ENCODE peak calls at places on chromosomes 13 and 19, in ten cellular contexts. One of them, this sample, is unnamed. For H3K27me3, the result is how much of the 10 kb centered on the place peaks cover.

GRCh38 chr13:36920612-36921185 is 661 bp upstream of the SMAD9 start:
- DNase-seq in tibial nerve: no peak
- DNase-seq in lung: no peak
- DNase-seq in transverse colon: no peak
- DNase-seq in brain microvascular endothelial cell: no peak
- DNase-seq in foreskin keratinocyte: no peak
- DNase-seq in fibroblast of lung: peak
- DNase-seq in PC-9: no peak
- DNase-seq in pancreas: no peak
- DNase-seq in tibial artery: no peak
- DNase-seq in this sample: no peak

GRCh38 chr13:67440240-67440639 is 210.1 kb upstream of the PCDH9 start:
- DNase-seq in tibial nerve: no peak
- DNase-seq in lung: no peak
- DNase-seq in transverse colon: no peak
- DNase-seq in brain microvascular endothelial cell: no peak
- DNase-seq in foreskin keratinocyte: no peak
- DNase-seq in fibroblast of lung: no peak
- DNase-seq in PC-9: no peak
- DNase-seq in pancreas: no peak
- DNase-seq in tibial artery: no peak
- DNase-seq in this sample: no peak

GRCh38 chr13:28475916-28476725 is 18.8 kb downstream of the FLT1 start:
- DNase-seq in tibial nerve: no peak
- DNase-seq in lung: no peak
- DNase-seq in transverse colon: no peak
- DNase-seq in brain microvascular endothelial cell: peak
- DNase-seq in foreskin keratinocyte: peak
- DNase-seq in fibroblast of lung: peak
- DNase-seq in PC-9: peak
- DNase-seq in pancreas: no peak
- DNase-seq in tibial artery: no peak
- DNase-seq in this sample: no peak

GRCh38 chr13:77176350-77176749 is 149.4 kb upstream of the FBXL3 start:
- DNase-seq in tibial nerve: no peak
- DNase-seq in lung: no peak
- DNase-seq in transverse colon: no peak
- DNase-seq in brain microvascular endothelial cell: peak
- DNase-seq in foreskin keratinocyte: peak
- DNase-seq in fibroblast of lung: peak
- DNase-seq in PC-9: no peak
- DNase-seq in pancreas: no peak
- DNase-seq in tibial artery: no peak
- DNase-seq in this sample: no peak

GRCh38 chr19:22945560-22945959 is 57.4 kb downstream of the ZNF728 start:
- DNase-seq in tibial nerve: no peak
- DNase-seq in lung: no peak
- DNase-seq in transverse colon: no peak
- DNase-seq in brain microvascular endothelial cell: no peak
- DNase-seq in foreskin keratinocyte: no peak
- DNase-seq in fibroblast of lung: peak
- DNase-seq in PC-9: no peak
- DNase-seq in pancreas: no peak
- DNase-seq in tibial artery: no peak
- DNase-seq in this sample: no peak

GRCh38 chr19:48495391-48495790 is 16.2 kb downstream of the LMTK3 start:
- DNase-seq in tibial nerve: no peak
- DNase-seq in lung: no peak
- DNase-seq in transverse colon: no peak
- DNase-seq in brain microvascular endothelial cell: no peak
- DNase-seq in foreskin keratinocyte: no peak
- DNase-seq in fibroblast of lung: no peak
- DNase-seq in PC-9: no peak
- DNase-seq in pancreas: no peak
- DNase-seq in tibial artery: no peak
- DNase-seq in this sample: no peak

GRCh38 chr19:576768-577438 is 4.5 kb downstream of the BSG start:
- DNase-seq in tibial nerve: no peak
- DNase-seq in lung: no peak
- DNase-seq in transverse colon: no peak
- DNase-seq in brain microvascular endothelial cell: no peak
- DNase-seq in foreskin keratinocyte: no peak
- DNase-seq in fibroblast of lung: no peak
- DNase-seq in PC-9: no peak
- DNase-seq in pancreas: no peak
- DNase-seq in tibial artery: no peak
- DNase-seq in this sample: no peak

GRCh38 chr19:7772752-7773291 is 9.8 kb downstream of the CLEC4M start:
- DNase-seq in tibial nerve: no peak
- DNase-seq in lung: no peak
- DNase-seq in transverse colon: no peak
- DNase-seq in brain microvascular endothelial cell: no peak
- DNase-seq in foreskin keratinocyte: peak
- DNase-seq in fibroblast of lung: peak
- DNase-seq in PC-9: peak
- DNase-seq in pancreas: no peak
- DNase-seq in tibial artery: no peak
- DNase-seq in this sample: no peak

GRCh38 chr13:20191311-20191901 is 1.3 kb downstream of the GJB2 start:
- DNase-seq in tibial nerve: no peak
- DNase-seq in lung: no peak
- DNase-seq in transverse colon: peak
- DNase-seq in brain microvascular endothelial cell: no peak
- DNase-seq in foreskin keratinocyte: no peak
- DNase-seq in fibroblast of lung: no peak
- DNase-seq in PC-9: peak
- DNase-seq in pancreas: peak
- DNase-seq in tibial artery: no peak
- DNase-seq in this sample: no peak

GRCh38 chr13:20190481-20191310 is 2.0 kb downstream of the GJB2 start:
- DNase-seq in tibial nerve: no peak
- DNase-seq in lung: no peak
- DNase-seq in transverse colon: no peak
- DNase-seq in brain microvascular endothelial cell: peak
- DNase-seq in foreskin keratinocyte: peak
- DNase-seq in fibroblast of lung: peak
- DNase-seq in PC-9: no peak
- DNase-seq in pancreas: no peak
- DNase-seq in tibial artery: no peak
- DNase-seq in this sample: no peak

GRCh38 chr13:20186771-20187170 is 6.0 kb downstream of the GJB2 start:
- DNase-seq in tibial nerve: no peak
- DNase-seq in lung: no peak
- DNase-seq in transverse colon: no peak
- DNase-seq in brain microvascular endothelial cell: no peak
- DNase-seq in foreskin keratinocyte: no peak
- DNase-seq in fibroblast of lung: no peak
- DNase-seq in PC-9: no peak
- DNase-seq in pancreas: no peak
- DNase-seq in tibial artery: no peak
- DNase-seq in this sample: no peak

GRCh38 chr13:20191902-20192469 is 752 bp downstream of the GJB2 start:
- DNase-seq in tibial nerve: no peak
- DNase-seq in lung: no peak
- DNase-seq in transverse colon: peak
- DNase-seq in brain microvascular endothelial cell: no peak
- DNase-seq in foreskin keratinocyte: no peak
- DNase-seq in fibroblast of lung: peak
- DNase-seq in PC-9: no peak
- DNase-seq in pancreas: peak
- DNase-seq in tibial artery: no peak
- DNase-seq in this sample: no peak

GRCh38 chr13:20188649-20189553 is 3.8 kb downstream of the GJB2 start:
- DNase-seq in tibial nerve: no peak
- DNase-seq in lung: no peak
- DNase-seq in transverse colon: peak
- DNase-seq in brain microvascular endothelial cell: no peak
- DNase-seq in foreskin keratinocyte: no peak
- DNase-seq in fibroblast of lung: no peak
- DNase-seq in PC-9: no peak
- DNase-seq in pancreas: no peak
- DNase-seq in tibial artery: no peak
- DNase-seq in this sample: no peak
- TF ChIP-seq CTCF in tibial nerve: no peak
- TF ChIP-seq CTCF in lung: no peak
- TF ChIP-seq CTCF in transverse colon: peak
- TF ChIP-seq CTCF in brain microvascular endothelial cell: peak
- TF ChIP-seq CTCF in foreskin keratinocyte: peak
- TF ChIP-seq CTCF in fibroblast of lung: peak
- TF ChIP-seq CTCF in PC-9: no peak
- TF ChIP-seq CTCF in pancreas: no peak
- TF ChIP-seq CTCF in tibial artery: no peak
- TF ChIP-seq CTCF in this sample: no peak

GRCh38 chr13:26459276-26460131 is 98.0 kb upstream of the WASF3 start:
- DNase-seq in tibial nerve: no peak
- DNase-seq in lung: no peak
- DNase-seq in transverse colon: no peak
- DNase-seq in brain microvascular endothelial cell: no peak
- DNase-seq in foreskin keratinocyte: no peak
- DNase-seq in fibroblast of lung: no peak
- DNase-seq in PC-9: peak
- DNase-seq in pancreas: no peak
- DNase-seq in tibial artery: no peak
- DNase-seq in this sample: no peak

GRCh38 chr13:26460652-26461051 is 96.8 kb upstream of the WASF3 start:
- DNase-seq in tibial nerve: peak
- DNase-seq in lung: no peak
- DNase-seq in transverse colon: no peak
- DNase-seq in brain microvascular endothelial cell: peak
- DNase-seq in foreskin keratinocyte: no peak
- DNase-seq in fibroblast of lung: no peak
- DNase-seq in PC-9: no peak
- DNase-seq in pancreas: no peak
- DNase-seq in tibial artery: no peak
- DNase-seq in this sample: no peak

GRCh38 chr13:26457212-26457611 is 100.3 kb upstream of the WASF3 start:
- DNase-seq in tibial nerve: no peak
- DNase-seq in lung: no peak
- DNase-seq in transverse colon: no peak
- DNase-seq in brain microvascular endothelial cell: no peak
- DNase-seq in foreskin keratinocyte: no peak
- DNase-seq in fibroblast of lung: no peak
- DNase-seq in PC-9: peak
- DNase-seq in pancreas: no peak
- DNase-seq in tibial artery: no peak
- DNase-seq in this sample: no peak

GRCh38 chr13:26456578-26457119 is 100.8 kb upstream of the WASF3 start:
- DNase-seq in tibial nerve: no peak
- DNase-seq in lung: no peak
- DNase-seq in transverse colon: no peak
- DNase-seq in brain microvascular endothelial cell: no peak
- DNase-seq in foreskin keratinocyte: no peak
- DNase-seq in fibroblast of lung: no peak
- DNase-seq in PC-9: no peak
- DNase-seq in pancreas: no peak
- DNase-seq in tibial artery: no peak
- DNase-seq in this sample: no peak

DNA sequence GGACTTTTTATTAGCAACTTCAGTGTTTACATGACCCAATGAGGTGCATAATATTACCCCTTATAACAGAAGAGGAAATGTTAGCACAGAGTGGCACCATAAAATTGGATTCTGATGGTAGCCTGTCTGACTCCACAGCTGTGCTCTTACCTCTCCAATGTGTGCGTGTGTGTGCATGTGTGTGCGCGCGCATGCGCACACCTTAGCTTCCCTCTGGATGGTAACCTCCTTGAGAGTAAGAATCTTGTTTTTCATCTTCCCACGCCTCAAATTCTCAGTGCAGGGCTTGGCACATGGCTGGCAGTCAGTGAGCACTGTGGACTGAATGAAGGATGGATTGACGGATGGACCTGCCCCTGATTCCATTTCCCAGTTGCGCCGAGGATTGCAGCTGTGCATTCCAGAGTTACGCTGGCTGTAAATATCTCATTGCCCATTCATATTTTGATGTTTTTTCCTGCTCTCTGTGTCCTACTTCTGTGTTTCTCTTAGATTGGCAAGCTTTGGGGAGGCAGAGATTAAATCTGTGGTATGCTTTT is 99.2 kb upstream of the WASF3 start:
- DNase-seq in tibial nerve: no peak
- DNase-seq in lung: no peak
- DNase-seq in transverse colon: no peak
- DNase-seq in brain microvascular endothelial cell: no peak
- DNase-seq in foreskin keratinocyte: no peak
- DNase-seq in fibroblast of lung: no peak
- DNase-seq in PC-9: no peak
- DNase-seq in pancreas: no peak
- DNase-seq in tibial artery: no peak
- DNase-seq in this sample: no peak
- H3K27ac ChIP-seq in tibial nerve: no peak
- H3K27ac ChIP-seq in lung: peak
- H3K27ac ChIP-seq in transverse colon: no peak
- H3K27ac ChIP-seq in brain microvascular endothelial cell: no peak
- H3K27ac ChIP-seq in foreskin keratinocyte: no peak
- H3K27ac ChIP-seq in fibroblast of lung: no peak
- H3K27ac ChIP-seq in PC-9: no peak
- H3K27ac ChIP-seq in pancreas: no peak
- H3K27ac ChIP-seq in tibial artery: no peak
- H3K27ac ChIP-seq in this sample: no peak

GRCh38 chr13:102011539-102011938 is 390.3 kb downstream of the FGF14 start:
- DNase-seq in tibial nerve: no peak
- DNase-seq in lung: no peak
- DNase-seq in transverse colon: no peak
- DNase-seq in brain microvascular endothelial cell: no peak
- DNase-seq in foreskin keratinocyte: no peak
- DNase-seq in fibroblast of lung: no peak
- DNase-seq in PC-9: no peak
- DNase-seq in pancreas: no peak
- DNase-seq in tibial artery: no peak
- DNase-seq in this sample: no peak

GRCh38 chr13:102017248-102017647 is 384.6 kb downstream of the FGF14 start:
- DNase-seq in tibial nerve: no peak
- DNase-seq in lung: no peak
- DNase-seq in transverse colon: no peak
- DNase-seq in brain microvascular endothelial cell: no peak
- DNase-seq in foreskin keratinocyte: no peak
- DNase-seq in fibroblast of lung: no peak
- DNase-seq in PC-9: no peak
- DNase-seq in pancreas: no peak
- DNase-seq in tibial artery: no peak
- DNase-seq in this sample: no peak

DNA sequence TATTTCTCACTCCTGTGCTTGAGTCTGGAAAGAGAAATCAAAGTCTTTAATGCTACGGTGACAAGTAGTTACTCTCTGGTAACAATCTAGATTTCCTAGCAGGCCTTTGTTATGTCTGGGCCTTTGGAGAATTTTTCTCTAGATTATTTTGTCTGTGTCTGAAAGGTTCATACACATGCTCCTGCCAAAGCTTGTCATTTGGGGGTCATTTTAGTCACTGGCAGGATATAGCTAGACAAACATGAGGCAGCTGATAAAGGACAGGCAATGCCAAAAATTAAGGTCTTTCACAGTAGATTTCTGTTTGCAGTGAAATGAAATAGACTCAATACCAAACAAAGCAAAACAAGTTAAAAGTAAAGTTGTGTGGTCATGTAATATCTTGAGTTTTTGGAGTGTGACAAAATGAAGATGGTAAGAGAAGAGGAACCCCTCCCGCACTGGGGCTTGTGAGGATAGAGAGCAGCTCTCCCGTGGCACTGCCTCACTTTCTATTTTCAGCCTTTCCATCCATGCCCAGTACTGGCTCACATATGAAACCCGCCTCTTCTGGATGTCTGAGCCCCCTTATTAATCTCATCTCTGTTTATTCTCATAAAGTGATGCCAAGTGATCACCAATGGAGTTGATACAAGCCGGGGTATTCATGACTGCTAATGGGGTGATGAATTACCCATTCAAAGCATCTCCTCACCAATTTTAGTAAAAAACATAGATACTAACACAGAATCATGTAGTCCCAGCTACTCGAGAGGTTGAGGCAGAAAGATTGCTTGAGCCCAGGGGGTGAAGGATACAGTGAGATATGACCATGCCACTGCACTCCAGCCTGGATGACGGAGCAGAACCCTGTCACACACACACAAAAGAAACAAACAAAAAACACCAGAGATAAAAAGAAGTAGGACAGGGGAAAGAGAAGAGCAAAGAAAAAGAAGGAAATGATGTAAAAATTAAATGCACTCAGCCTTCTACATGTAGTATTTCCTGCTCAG is 389.3 kb downstream of the FGF14 start:
- DNase-seq in tibial nerve: no peak
- DNase-seq in lung: no peak
- DNase-seq in transverse colon: no peak
- DNase-seq in brain microvascular endothelial cell: no peak
- DNase-seq in foreskin keratinocyte: no peak
- DNase-seq in fibroblast of lung: no peak
- DNase-seq in PC-9: no peak
- DNase-seq in pancreas: no peak
- DNase-seq in tibial artery: peak
- DNase-seq in this sample: no peak
- H3K27me3 ChIP-seq in tibial nerve: under half
- H3K27me3 ChIP-seq in lung: under half
- H3K27me3 ChIP-seq in transverse colon: under half
- H3K27me3 ChIP-seq in brain microvascular endothelial cell: under half
- H3K27me3 ChIP-seq in foreskin keratinocyte: under half
- H3K27me3 ChIP-seq in fibroblast of lung: under half
- H3K27me3 ChIP-seq in PC-9: under half
- H3K27me3 ChIP-seq in pancreas: under half
- H3K27me3 ChIP-seq in tibial artery: under half
- H3K27me3 ChIP-seq in this sample: under half

GRCh38 chr19:44740351-44740824 is 8.1 kb upstream of the BCL3 start:
- DNase-seq in tibial nerve: no peak
- DNase-seq in lung: no peak
- DNase-seq in transverse colon: no peak
- DNase-seq in brain microvascular endothelial cell: no peak
- DNase-seq in foreskin keratinocyte: no peak
- DNase-seq in fibroblast of lung: no peak
- DNase-seq in PC-9: no peak
- DNase-seq in pancreas: no peak
- DNase-seq in tibial artery: no peak
- DNase-seq in this sample: no peak
- TF ChIP-seq CTCF in tibial nerve: no peak
- TF ChIP-seq CTCF in lung: no peak
- TF ChIP-seq CTCF in transverse colon: no peak
- TF ChIP-seq CTCF in brain microvascular endothelial cell: peak
- TF ChIP-seq CTCF in foreskin keratinocyte: no peak
- TF ChIP-seq CTCF in fibroblast of lung: peak
- TF ChIP-seq CTCF in PC-9: no peak
- TF ChIP-seq CTCF in pancreas: no peak
- TF ChIP-seq CTCF in tibial artery: no peak
- TF ChIP-seq CTCF in this sample: no peak

This sample was measured in CD4-positive, alpha-beta T cell.